ENCODE peak calls at places on chromosomes 11 and 22, in seven cellular contexts. A is adrenal gland; K is heart left ventricle; G is HCT116; V is cardiac muscle cell; I is CD8-positive, alpha-beta T cell; J is right cardiac atrium. D is an unnamed sample. For H3K4me1, the result is how much of the 10 kb centered on the place peaks cover.

GRCh38 chr22:40512426-40513136 is 123.9 kb downstream of the MRTFA start:
- DNase-seq in A (no peak), K (peak), G (no peak), V (no peak), I (no peak), J (no peak), D (no peak)

GRCh38 chr11:31958086-31958735 is 132.7 kb upstream of the RCN1 start:
- DNase-seq in A (peak), K (peak), G (peak), V (peak), I (peak), J (peak), D (peak)

GRCh38 chr11:113681282-113681681 is 24.8 kb downstream of the TMPRSS5 start:
- DNase-seq in A (no peak), K (no peak), G (no peak), V (no peak), I (no peak), J (no peak), D (no peak)

GRCh38 chr11:84720706-84721402 is 906.3 kb downstream of the DLG2 start:
- DNase-seq in A (peak), K (peak), G (no peak), V (peak), I (no peak), J (peak), D (no peak)

GRCh38 chr22:48277868-48278581 is 1515.6 kb downstream of the TBC1D22A start:
- DNase-seq in A (no peak), K (no peak), G (no peak), V (no peak), I (no peak), J (no peak), D (no peak)

GRCh38 chr11:33857924-33858323 is 34.0 kb downstream of the LMO2 start:
- DNase-seq in A (peak), K (peak), G (peak), V (peak), I (peak), J (peak), D (peak)

GRCh38 chr11:1926156-1927031 is 6.9 kb downstream of the TNNT3 start:
- DNase-seq in A (no peak), K (peak), G (no peak), V (no peak), I (no peak), J (peak), D (no peak)

GRCh38 chr11:17954395-17955252 is 58.2 kb downstream of the SERGEF start:
- DNase-seq in A (no peak), K (no peak), G (no peak), V (peak), I (no peak), J (no peak), D (no peak)

GRCh38 chr22:17970205-17970708 is 54.1 kb downstream of the MICAL3 start:
- DNase-seq in A (peak), K (no peak), G (no peak), V (no peak), I (no peak), J (peak), D (no peak)

GRCh38 chr11:64088159-64089026 is 52.7 kb downstream of the FLRT1 start:
- DNase-seq in A (no peak), K (no peak), G (peak), V (peak), I (no peak), J (no peak), D (no peak)

GRCh38 chr22:42188808-42189447 is 58.3 kb upstream of the CYP2D6 start:
- DNase-seq in A (no peak), K (no peak), G (peak), V (no peak), I (no peak), J (no peak), D (peak)

GRCh38 chr11:2672553-2673249 is 27.1 kb downstream of the KCNQ1OT1 start:
- DNase-seq in A (peak), K (no peak), G (no peak), V (no peak), I (peak), J (no peak), D (no peak)

GRCh38 chr22:36554101-36554500 is 25.1 kb upstream of the EIF3D start:
- DNase-seq in A (no peak), K (no peak), G (no peak), V (no peak), I (no peak), J (no peak), D (no peak)

GRCh38 chr11:67418476-67419281 is 3.2 kb downstream of the CARNS1 start:
- DNase-seq in A (no peak), K (peak), G (no peak), V (no peak), I (peak), J (peak), D (no peak)

GRCh38 chr11:78783301-78783700 is 208.6 kb upstream of the NARS2 start:
- DNase-seq in A (no peak), K (no peak), G (no peak), V (no peak), I (no peak), J (no peak), D (no peak)

GRCh38 chr11:112977620-112978212 is 16.5 kb downstream of the NCAM1 start:
- DNase-seq in A (peak), K (no peak), G (no peak), V (no peak), I (no peak), J (peak), D (no peak)

GRCh38 chr11:10267821-10268220 is 26.2 kb downstream of the SBF2 start:
- DNase-seq in A (no peak), K (no peak), G (no peak), V (no peak), I (no peak), J (no peak), D (no peak)

GRCh38 chr11:113473983-113474361 is 1.2 kb downstream of the DRD2 start:
- DNase-seq in A (no peak), K (no peak), G (no peak), V (no peak), I (no peak), J (no peak), D (no peak)

GRCh38 chr22:36365020-36365411 is 22.8 kb downstream of the MYH9 start:
- DNase-seq in A (peak), K (peak), G (peak), V (no peak), I (peak), J (peak), D (peak)

GRCh38 chr11:61730222-61730994 is 22.0 kb upstream of the MYRF start:
- DNase-seq in A (no peak), K (no peak), G (peak), V (no peak), I (no peak), J (peak), D (peak)

DNA sequence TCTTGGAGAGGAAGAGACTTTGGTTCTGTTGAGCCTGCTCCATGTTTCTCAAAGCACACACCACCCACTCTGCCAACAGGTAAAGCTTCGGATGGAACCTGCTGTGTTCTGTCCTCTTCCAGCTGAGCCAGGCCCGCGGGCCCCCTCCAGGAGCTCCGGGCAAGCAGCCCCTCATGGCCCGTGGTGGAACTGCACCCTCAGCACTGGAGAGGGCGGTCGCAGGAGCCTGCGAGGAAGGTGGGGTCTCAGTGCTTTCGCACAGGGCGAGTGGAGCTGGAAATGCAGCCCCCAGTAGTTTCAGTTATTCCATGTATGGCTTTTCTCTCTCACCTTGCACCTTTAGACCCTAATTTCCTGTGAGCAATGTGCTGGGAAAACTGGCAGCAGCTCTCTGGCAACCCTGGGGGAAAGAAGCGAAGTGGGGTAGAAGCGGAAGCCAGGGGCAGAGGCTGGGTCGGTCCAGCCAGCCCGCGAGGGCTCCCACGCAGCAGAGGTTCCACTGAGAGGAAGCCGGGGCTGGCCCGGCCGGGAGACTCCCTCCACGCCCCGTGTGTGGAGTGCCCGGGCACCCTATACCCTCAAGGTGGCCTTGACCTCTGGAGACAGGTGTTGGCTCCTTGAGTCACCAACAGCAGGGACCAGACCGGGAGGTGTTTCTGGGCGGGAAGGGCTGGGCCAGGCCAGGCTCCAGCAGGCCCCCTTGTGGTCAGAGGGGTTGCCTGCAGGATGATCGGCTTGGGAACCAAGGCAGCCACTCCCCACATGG is 119.9 kb upstream of the TMEM45B start:
- DNase-seq in A (peak), K (peak), G (peak), V (peak), I (peak), J (peak), D (peak)
- H3K4me3 ChIP-seq in A (peak), K (peak), G (no peak), V (peak), I (peak), J (peak), D (peak)

DNA sequence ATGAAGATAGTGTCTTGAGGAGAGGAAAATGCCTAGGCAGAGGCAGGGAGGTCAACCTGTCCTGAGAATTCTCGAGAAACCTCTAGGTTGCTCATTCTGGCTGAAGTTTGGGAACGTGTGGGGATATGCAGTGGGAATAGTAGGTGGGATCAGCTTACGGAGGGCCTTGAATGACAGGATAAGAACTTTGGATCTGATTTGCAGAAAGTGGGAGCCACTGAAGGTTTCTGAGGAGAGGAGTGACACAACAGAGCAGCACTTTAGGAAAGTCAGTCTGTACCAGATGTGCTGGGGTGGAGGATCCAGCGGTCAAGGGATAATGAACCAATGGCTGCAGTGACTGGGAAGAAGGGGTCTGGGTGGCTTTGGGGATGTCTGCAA is 2.4 kb downstream of the CD82 start:
- DNase-seq in A (no peak), K (no peak), G (no peak), V (no peak), I (no peak), J (no peak), D (no peak)
- H3K4me1 ChIP-seq in A (under half), K (half or more), G (under half), V (under half), I (under half), J (under half), D (under half)

DNA sequence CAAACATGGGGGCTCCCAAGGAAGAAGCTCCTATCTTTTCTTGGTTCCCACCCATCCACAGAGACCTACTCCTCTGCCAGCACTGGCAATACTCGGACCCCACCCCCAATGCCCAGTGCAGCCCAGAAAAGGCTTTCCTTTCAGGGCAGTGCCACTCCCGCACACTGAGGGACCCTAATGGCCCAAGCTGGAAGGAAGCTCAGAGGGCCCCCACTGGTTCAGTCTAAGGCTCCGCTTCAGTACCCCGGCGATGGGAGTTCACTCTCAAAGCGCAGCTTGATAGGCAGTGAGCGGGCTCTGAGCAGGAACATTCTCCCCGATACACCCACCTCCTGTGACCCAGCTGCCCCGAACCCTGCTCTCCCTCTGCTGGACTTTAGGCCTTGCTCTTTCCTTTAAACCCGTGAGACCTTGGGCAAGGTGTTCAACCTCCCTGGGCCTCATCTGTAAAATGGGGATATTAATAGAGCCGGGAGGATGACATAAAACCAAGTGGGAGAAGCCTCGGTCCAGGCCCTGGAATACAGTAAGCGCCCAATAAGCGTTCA is 48.4 kb downstream of the CHRDL2 start:
- DNase-seq in A (no peak), K (no peak), G (no peak), V (no peak), I (no peak), J (peak), D (no peak)
- H3K27ac ChIP-seq in A (no peak), K (peak), G (no peak), V (no peak), I (no peak), J (no peak), D (no peak)

DNA sequence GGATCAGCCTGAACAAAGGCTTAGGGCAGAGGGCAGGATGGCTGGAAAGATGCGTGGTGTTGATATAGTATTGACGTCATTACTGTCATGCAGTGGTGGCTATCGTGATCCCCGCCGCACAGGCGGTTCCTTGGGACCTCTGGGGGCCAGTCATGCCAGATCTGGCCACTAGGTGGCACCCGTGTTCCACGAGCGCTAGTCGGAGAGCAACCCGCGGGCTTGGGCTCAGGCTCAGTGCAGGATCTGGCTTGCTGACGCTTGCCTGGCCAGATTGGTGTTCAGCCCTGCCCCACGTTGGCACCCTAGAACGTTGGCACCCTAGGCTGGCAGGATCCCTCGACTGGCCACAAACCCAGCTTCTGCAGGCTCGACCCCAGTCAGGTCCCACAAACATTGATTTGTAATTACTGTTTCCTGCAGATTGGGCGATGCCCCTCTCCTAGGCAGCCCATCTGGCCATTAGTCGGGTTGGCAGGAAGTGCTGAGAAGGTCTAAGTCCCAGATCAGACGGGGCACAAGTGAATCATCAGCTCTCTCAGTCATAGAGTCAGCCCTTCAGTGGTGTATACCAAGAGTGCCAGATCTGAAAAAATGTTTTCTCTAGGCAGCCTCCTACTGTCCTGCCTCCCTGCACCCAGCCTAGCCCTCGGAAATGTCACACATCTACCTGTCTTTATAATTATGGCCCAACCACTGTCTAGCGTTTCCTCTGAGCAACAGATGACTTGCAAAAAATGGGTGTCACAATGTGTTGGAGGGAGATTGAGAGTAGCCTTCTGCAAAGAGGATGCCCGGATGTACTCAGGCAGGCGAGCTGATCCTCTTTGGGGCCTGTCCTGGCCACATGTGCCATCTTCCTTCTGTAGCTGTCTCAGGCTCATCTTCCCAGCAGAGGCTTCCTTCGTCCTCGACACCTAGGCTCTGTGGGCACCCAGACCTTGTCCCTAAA is 315.3 kb downstream of the TMEM135 start:
- DNase-seq in A (peak), K (peak), G (peak), V (peak), I (peak), J (peak), D (peak)
- H3K4me3 ChIP-seq in A (no peak), K (no peak), G (no peak), V (no peak), I (no peak), J (no peak), D (no peak)

D was measured in small intestine.